ENCODE peak calls at places on chromosomes 6 and 20, in nine cellular contexts. K, U, Y, Z, S, N, M, O and B are unnamed samples.

GRCh38 chr6:139676718-139677117 is 302.3 kb upstream of the CITED2 start:
- DNase-seq in O (no peak), Z (no peak), K (no peak), N (no peak), U (peak; percentile 17), M (no peak), S (no peak), Y (no peak), B (no peak)

GRCh38 chr20:32958574-32958973 is 45.7 kb downstream of the SUN5 start:
- DNase-seq in K (no peak), O (no peak), N (no peak), Z (no peak), M (no peak), U (no peak), Y (no peak), S (no peak), B (no peak)

GRCh38 chr6:28585335-28585734 is 59.7 kb downstream of the GPX5 start:
- DNase-seq in S (no peak), Z (no peak), M (no peak), K (peak; percentile 33), U (peak; percentile 83), N (no peak), Y (no peak), O (peak; percentile 76), B (no peak)

GRCh38 chr6:170142559-170142958 is 148.3 kb downstream of the DLL1 start:
- DNase-seq in Z (no peak), Y (no peak), U (no peak), M (no peak), O (no peak), K (no peak), N (no peak), S (no peak), B (no peak)

GRCh38 chr20:45911486-45912343 is at the start of gene PLTP:
- DNase-seq in N (peak; percentile 89), Y (peak; percentile 59), S (peak; percentile 81), K (peak; percentile 85), O (peak; percentile 38), U (peak; percentile 72), M (peak; percentile 31), Z (peak; percentile 54), B (peak; percentile 59)

GRCh38 chr6:15763827-15764226 is 101.0 kb upstream of the DTNBP1 start:
- DNase-seq in Y (peak; percentile 41), K (peak; percentile 82), O (peak; percentile 17), S (no peak), N (no peak), Z (peak; percentile 11), U (peak; percentile 9), M (no peak), B (no peak)

GRCh38 chr20:35972445-35972844 is 4.1 kb downstream of the CNBD2 start:
- DNase-seq in Y (no peak), S (no peak), U (no peak), Z (no peak), K (no peak), O (no peak), N (peak; percentile 81), M (no peak), B (no peak)

GRCh38 chr20:46757754-46758678 is 48.6 kb downstream of the SLC2A10 start:
- DNase-seq in Z (peak; percentile 61), U (peak; percentile 60), O (peak; percentile 79), Y (peak; percentile 50), K (peak; percentile 62), N (peak; percentile 76), M (peak; percentile 41), S (peak; percentile 4), B (peak; percentile 9)

GRCh38 chr6:40509163-40509562 is 78.0 kb downstream of the LRFN2 start:
- DNase-seq in K (no peak), M (no peak), U (no peak), Y (no peak), S (no peak), N (no peak), Z (no peak), O (no peak), B (no peak)

GRCh38 chr6:64010646-64011045 is 375.0 kb downstream of the PHF3 start:
- DNase-seq in U (no peak), M (no peak), O (no peak), S (no peak), Z (no peak), K (no peak), N (no peak), Y (no peak), B (no peak)

GRCh38 chr6:35411066-35411465 is 41.1 kb upstream of the FANCE start:
- DNase-seq in K (no peak), U (no peak), Y (no peak), M (peak; percentile 20), N (no peak), S (no peak), O (no peak), Z (no peak), B (no peak)

GRCh38 chr6:139159016-139159415 is 24.1 kb downstream of the HECA start:
- DNase-seq in K (no peak), U (peak; percentile 47), O (no peak), N (no peak), Y (no peak), S (no peak), M (no peak), Z (no peak), B (no peak)

GRCh38 chr6:113719056-113719455 is 138.1 kb upstream of the MARCKS start:
- DNase-seq in U (peak; percentile 70), Z (no peak), K (peak; percentile 30), S (no peak), M (no peak), Y (peak; percentile 36), N (no peak), O (peak; percentile 45), B (no peak)

GRCh38 chr20:6696001-6696400 is 71.5 kb upstream of the BMP2 start:
- DNase-seq in O (no peak), S (no peak), Z (no peak), N (no peak), Y (no peak), M (no peak), U (no peak), K (no peak), B (no peak)

GRCh38 chr6:42084889-42085288 is 34.6 kb downstream of the TAF8 start:
- DNase-seq in U (no peak), Y (no peak), S (no peak), O (peak; percentile 33), M (no peak), K (no peak), Z (no peak), N (no peak), B (no peak)